ENCODE peak calls at places on chromosomes 5 and 9, in seven cellular contexts. L is Ammon's horn, U is GM13977, X is endothelial cell, G is ACHN, Z is GM13976, K is B cell. M is an unnamed sample.

GRCh38 chr5:67253911-67254310 is 57.3 kb upstream of the CD180 start:
- DNase-seq in U (no peak), K (no peak), X (no peak), G (no peak), Z (no peak), L (no peak), M (no peak)

GRCh38 chr9:133403766-133404439 is 13.9 kb downstream of the REXO4 start:
- DNase-seq in K (no peak), X (peak), G (peak), U (peak), L (no peak), Z (peak), M (peak)

GRCh38 chr9:135085830-135086546 is 1.5 kb upstream of the OLFM1 start:
- DNase-seq in L (peak), G (peak), U (peak), X (peak), Z (peak), K (no peak), M (no peak)

GRCh38 chr9:98994226-98995058 is 50.7 kb downstream of the COL15A1 start:
- DNase-seq in L (no peak), U (no peak), X (no peak), Z (no peak), K (no peak), G (no peak), M (no peak)

GRCh38 chr9:132901859-132902831 is 23.4 kb downstream of the SPACA9 start:
- DNase-seq in K (peak), Z (peak), L (peak), G (peak), X (peak), U (peak), M (peak)

GRCh38 chr5:53071738-53072137 is 37.8 kb downstream of the MOCS2 start:
- DNase-seq in L (no peak), X (no peak), G (no peak), U (no peak), K (no peak), Z (no peak), M (no peak)

GRCh38 chr9:77763566-77763965 is 115.4 kb upstream of the GNA14 start:
- DNase-seq in X (no peak), K (no peak), G (no peak), L (no peak), U (no peak), Z (no peak), M (no peak)

GRCh38 chr5:28408186-28408585 is 1369.8 kb upstream of the CDH9 start:
- DNase-seq in X (no peak), Z (no peak), K (no peak), G (peak), U (no peak), L (no peak), M (no peak)

GRCh38 chr5:43514471-43514815 is 505 bp downstream of the C5orf34 start:
- DNase-seq in K (no peak), Z (no peak), G (peak), U (no peak), L (peak), X (no peak), M (no peak)

GRCh38 chr5:459562-460412 is 16.8 kb downstream of the EXOC3 start:
- DNase-seq in K (no peak), U (no peak), L (no peak), G (no peak), X (no peak), Z (no peak), M (no peak)

GRCh38 chr5:137710086-137710485 is 25.8 kb downstream of the KLHL3 start:
- DNase-seq in G (no peak), U (no peak), L (no peak), K (no peak), Z (no peak), X (no peak), M (no peak)

GRCh38 chr9:35042081-35042604 is 30.3 kb downstream of the VCP start:
- DNase-seq in U (no peak), L (no peak), X (no peak), G (no peak), K (no peak), Z (no peak), M (no peak)

GRCh38 chr9:37329576-37329975 is 92.9 kb upstream of the GRHPR start:
- DNase-seq in L (peak), U (no peak), G (peak), X (no peak), Z (no peak), K (peak), M (no peak)

GRCh38 chr9:87336914-87337333 is 160.7 kb upstream of the DAPK1 start:
- DNase-seq in Z (peak), U (peak), L (peak), X (no peak), G (peak), K (no peak), M (no peak)

GRCh38 chr5:108655750-108656450 is 91.8 kb upstream of the FER start:
- DNase-seq in X (no peak), U (no peak), G (no peak), L (no peak), K (no peak), Z (no peak), M (no peak)

GRCh38 chr5:176744584-176744965 is 65.8 kb upstream of the UNC5A start:
- DNase-seq in U (peak), L (no peak), Z (peak), K (no peak), G (peak), X (no peak), M (no peak)

GRCh38 chr5:14449052-14449661 is 132.4 kb upstream of the OTULINL start:
- DNase-seq in Z (no peak), L (no peak), U (no peak), G (peak), X (no peak), K (no peak), M (no peak)

GRCh38 chr9:126862461-126862830 is 2.0 kb downstream of the ZBTB34 start:
- DNase-seq in U (no peak), X (no peak), K (no peak), G (no peak), Z (no peak), L (peak), M (no peak)

GRCh38 chr5:1827410-1828397 is 26.5 kb downstream of the NDUFS6 start:
- DNase-seq in G (no peak), L (no peak), Z (no peak), K (no peak), U (no peak), X (no peak), M (peak)

GRCh38 chr5:168433982-168434381 is 52.3 kb upstream of the RARS1 start:
- DNase-seq in L (peak), X (no peak), G (no peak), U (no peak), K (no peak), Z (no peak), M (no peak)

GRCh38 chr9:134390537-134390936 is 64.3 kb downstream of the RXRA start:
- DNase-seq in L (no peak), U (peak), G (no peak), X (no peak), K (peak), Z (peak), M (peak)

GRCh38 chr5:136242136-136242535 is 49.2 kb upstream of the SMIM32 start:
- DNase-seq in G (no peak), L (no peak), Z (no peak), X (no peak), K (no peak), U (no peak), M (no peak)

GRCh38 chr5:132179410-132179809 is 48.2 kb downstream of the P4HA2 start:
- DNase-seq in K (no peak), G (no peak), U (peak), L (no peak), X (no peak), Z (peak), M (no peak)

GRCh38 chr9:105355810-105356209 is 92.0 kb upstream of the FSD1L start:
- DNase-seq in K (no peak), G (peak), X (no peak), L (no peak), U (peak), Z (no peak), M (no peak)

GRCh38 chr9:16950051-16950450 is 79.6 kb upstream of the BNC2 start:
- DNase-seq in Z (no peak), L (no peak), U (no peak), X (no peak), K (no peak), G (no peak), M (no peak)

GRCh38 chr9:99114049-99114440 is 9.1 kb downstream of the TGFBR1 start:
- DNase-seq in G (no peak), L (no peak), Z (no peak), X (no peak), U (no peak), K (no peak), M (no peak)

GRCh38 chr5:57937501-57937900 is 454.9 kb upstream of the ACTBL2 start:
- DNase-seq in G (no peak), L (no peak), Z (no peak), U (no peak), X (no peak), K (no peak), M (no peak)

GRCh38 chr5:11619339-11620028 is 284.8 kb downstream of the CTNND2 start:
- DNase-seq in X (no peak), Z (no peak), L (peak), K (no peak), U (no peak), G (peak), M (no peak)

M was measured in effector CD4-positive, alpha-beta T cell.